ENCODE peak calls at places on chromosomes 2 and 18, in ten cellular contexts. M, Y, L, H, P, J, R, A, D and O are unnamed samples.

GRCh38 chr2:71923887-71924533 is 223.7 kb downstream of the CYP26B1 start:
- DNase-seq in R (peak; percentile 79), P (peak; percentile 73), Y (no peak), D (peak; percentile 61), A (peak; percentile 69), H (no peak), M (peak; percentile 92), J (no peak), L (peak; percentile 87), O (peak; percentile 73)

GRCh38 chr18:31244737-31245432 is 73.1 kb upstream of the DSG1 start:
- DNase-seq in H (no peak), R (peak; percentile 19), D (no peak), A (no peak), M (no peak), P (no peak), Y (no peak), J (no peak), L (no peak), O (no peak)

GRCh38 chr2:219171231-219171651 is 1.4 kb upstream of the SLC23A3 start:
- DNase-seq in D (peak; percentile 27), J (peak; percentile 84), H (peak; percentile 90), Y (no peak), P (peak; percentile 38), L (no peak), R (peak; percentile 59), M (peak; percentile 92), A (peak; percentile 42), O (no peak)

GRCh38 chr18:44917184-44917864 is 236.6 kb downstream of the SETBP1 start:
- DNase-seq in P (no peak), Y (no peak), R (no peak), H (no peak), M (no peak), A (no peak), D (no peak), L (no peak), J (no peak), O (no peak)

GRCh38 chr2:69490486-69490885 is 53.3 kb upstream of the NFU1 start:
- DNase-seq in A (no peak), J (no peak), P (no peak), M (no peak), L (no peak), R (no peak), H (no peak), D (no peak), Y (no peak), O (no peak)

GRCh38 chr2:236745420-236746210 is 176.0 kb downstream of the ACKR3 start:
- DNase-seq in H (no peak), L (no peak), J (no peak), P (no peak), A (peak; percentile 65), Y (no peak), R (no peak), D (no peak), M (no peak), O (no peak)

GRCh38 chr2:174338626-174339570 is 4.1 kb downstream of the SP9 start:
- DNase-seq in H (no peak), P (no peak), Y (no peak), D (no peak), M (no peak), J (no peak), A (no peak), L (no peak), R (no peak), O (no peak)

GRCh38 chr2:106147665-106148064 is 46.4 kb downstream of the UXS1 start:
- DNase-seq in P (no peak), D (no peak), A (no peak), M (no peak), J (no peak), R (no peak), Y (no peak), H (no peak), L (no peak), O (no peak)

GRCh38 chr2:237392186-237392585 is 21.8 kb downstream of the COL6A3 start:
- DNase-seq in R (no peak), H (no peak), A (no peak), Y (no peak), D (no peak), L (no peak), J (no peak), P (no peak), M (no peak), O (no peak)

GRCh38 chr2:128501022-128501690 is 182.5 kb upstream of the HS6ST1 start:
- DNase-seq in H (no peak), P (no peak), Y (no peak), L (no peak), D (no peak), R (no peak), A (no peak), M (no peak), J (peak; percentile 36), O (peak; percentile 17)

GRCh38 chr2:69177785-69178636 is 165.0 kb downstream of the ANTXR1 start:
- DNase-seq in J (peak; percentile 97), R (peak; percentile 87), H (peak; percentile 97), A (peak; percentile 33), D (no peak), M (peak; percentile 98), L (no peak), Y (peak; percentile 95), P (peak; percentile 80), O (peak; percentile 78)

GRCh38 chr18:59640721-59641120 is 56.5 kb downstream of the CCBE1 start:
- DNase-seq in Y (no peak), L (no peak), A (no peak), D (no peak), R (no peak), J (no peak), P (no peak), H (no peak), M (no peak), O (no peak)

GRCh38 chr18:59634096-59634495 is 63.1 kb downstream of the CCBE1 start:
- DNase-seq in J (no peak), R (no peak), Y (no peak), A (no peak), H (no peak), M (peak; percentile 29), L (no peak), P (no peak), D (no peak), O (no peak)

GRCh38 chr18:59643740-59644139 is 53.5 kb downstream of the CCBE1 start:
- DNase-seq in R (no peak), M (no peak), Y (no peak), D (no peak), A (no peak), J (no peak), P (no peak), L (no peak), H (no peak), O (no peak)

GRCh38 chr18:59639821-59640220 is 57.4 kb downstream of the CCBE1 start:
- DNase-seq in R (no peak), P (no peak), H (no peak), M (no peak), A (no peak), Y (no peak), J (no peak), L (no peak), D (no peak), O (no peak)

GRCh38 chr18:59639136-59639535 is 58.1 kb downstream of the CCBE1 start:
- DNase-seq in L (no peak), J (no peak), H (no peak), R (no peak), A (no peak), Y (no peak), M (no peak), P (no peak), D (no peak), O (no peak)
- H3K27ac ChIP-seq in L (no peak overlapping the region), J (no peak overlapping the region), H (no peak overlapping the region), R (no peak overlapping the region), A (no peak overlapping the region), Y (no peak overlapping the region), M (no peak overlapping the region), P (no peak overlapping the region), D (no peak overlapping the region), O (no peak overlapping the region)

GRCh38 chr2:62224976-62225375 is 29.1 kb downstream of the B3GNT2 start:
- DNase-seq in H (no peak), A (no peak), L (no peak), Y (no peak), D (no peak), P (no peak), R (no peak), M (no peak), J (no peak), O (no peak)
- TF ChIP-seq POLR2AphosphoS5 in H (no peak), A (no peak), L (no peak), Y (no peak), D (no peak), P (no peak), R (no peak), M (no peak), J (no peak), O (no peak)

DNA sequence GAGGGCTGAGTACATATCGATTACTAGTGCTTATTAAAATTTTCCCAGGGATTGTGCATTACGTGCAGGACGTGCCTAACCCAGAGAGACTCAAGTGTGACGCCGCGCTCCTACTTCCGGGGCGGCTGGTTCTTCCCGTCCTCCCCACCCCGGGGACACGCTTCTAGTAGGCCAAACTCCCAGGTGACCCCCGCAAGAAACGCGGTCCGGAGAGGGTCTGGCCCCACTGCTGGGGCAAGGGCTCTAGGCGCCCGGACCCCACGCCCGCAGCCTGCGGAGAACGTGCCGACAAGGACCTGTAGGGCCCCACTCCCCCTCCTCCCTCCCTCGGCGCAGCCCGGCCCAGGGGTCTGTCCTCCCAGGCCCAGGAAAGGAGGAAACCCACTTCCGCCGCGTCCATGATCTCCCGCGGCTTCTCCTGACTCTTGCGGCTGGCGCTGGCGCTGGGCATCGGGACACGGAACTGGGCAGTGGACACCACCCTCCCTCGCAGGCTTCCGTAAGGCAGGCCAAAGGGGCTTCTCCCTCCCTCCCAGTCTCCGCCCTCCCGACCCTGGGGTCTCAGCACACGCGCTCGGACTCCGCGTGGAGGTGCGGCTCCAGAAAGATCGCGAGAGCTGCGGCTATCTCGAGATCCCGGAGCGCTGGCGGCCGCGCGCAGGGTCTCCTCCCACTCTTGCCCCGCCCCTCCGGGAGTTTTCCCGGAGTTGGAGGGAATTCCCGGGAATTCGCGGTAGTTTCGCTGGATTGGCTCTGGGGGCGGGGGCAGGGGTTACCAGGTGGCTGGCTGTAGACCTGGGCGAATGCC is at the start of gene DARS1:
- DNase-seq in Y (peak; percentile 96), H (peak; percentile 95), M (peak; percentile 96), D (peak; percentile 69), R (peak; percentile 95), J (peak; percentile 95), L (no peak), A (peak; percentile 87), P (peak; percentile 94), O (peak; percentile 91)
- H3K27ac ChIP-seq in Y (peak within 1 kb of the TSS; percentile 99), H (peak within 1 kb of the TSS; percentile 99), M (peak within 1 kb of the TSS; percentile 98), D (peak within 1 kb of the TSS; percentile 97), R (peak within 1 kb of the TSS; percentile 99), J (peak within 1 kb of the TSS; percentile 99), L (peak within 1 kb of the TSS; percentile 97), A (peak within 1 kb of the TSS; percentile 96), P (peak within 1 kb of the TSS; percentile 95), O (peak within 1 kb of the TSS; percentile 98)

GRCh38 chr2:19529663-19530062 is 171.2 kb upstream of the OSR1 start:
- DNase-seq in R (no peak), J (no peak), M (no peak), L (no peak), H (no peak), A (no peak), P (no peak), D (no peak), Y (no peak), O (no peak)

DNA sequence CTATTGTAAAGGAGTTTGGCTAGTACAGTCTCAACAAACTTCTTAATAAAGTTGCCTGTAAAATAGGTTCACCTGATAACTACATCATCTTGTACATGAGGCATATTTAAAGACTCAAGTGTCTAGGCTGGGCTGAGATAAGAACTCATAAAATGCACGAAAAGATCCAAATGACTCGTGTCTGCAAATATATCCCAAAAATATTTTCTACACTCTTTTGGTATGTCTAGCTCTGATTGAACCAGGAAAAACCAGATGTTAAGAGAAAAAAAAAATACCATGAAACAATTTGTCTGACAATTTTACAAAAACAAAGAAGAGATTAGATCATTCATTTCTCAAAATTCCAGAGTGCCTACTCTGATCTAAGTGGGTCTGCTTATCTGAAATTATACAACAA is 166.9 kb upstream of the OSR1 start:
- DNase-seq in J (no peak), M (no peak), L (no peak), R (no peak), P (no peak), A (no peak), D (no peak), Y (no peak), H (no peak), O (no peak)
- TF ChIP-seq POLR2AphosphoS5 in J (no peak), M (no peak), L (no peak), R (no peak), P (no peak), A (no peak), D (no peak), Y (no peak), H (no peak), O (no peak)